ENCODE peak calls at places on chromosomes 7 and 10, in ten cellular contexts. M, X, Y, J, V, F, P, G, U and W are unnamed samples.

GRCh38 chr10:83917519-83918506 is 221.5 kb upstream of the GHITM start:
- DNase-seq in V (no peak), X (no peak), P (no peak), Y (no peak), F (no peak), J (no peak), G (no peak), M (peak; percentile 10), U (no peak), W (no peak)

GRCh38 chr10:130050008-130050407 is 60.6 kb downstream of the C10orf143 start:
- DNase-seq in U (no peak), F (no peak), X (no peak), J (no peak), M (no peak), Y (no peak), V (no peak), G (no peak), P (no peak), W (no peak)

GRCh38 chr7:26658080-26658697 is 206.2 kb downstream of the SKAP2 start:
- DNase-seq in J (no peak), G (no peak), U (no peak), M (no peak), Y (no peak), X (no peak), P (no peak), F (no peak), V (peak; percentile 89), W (no peak)

GRCh38 chr10:27100800-27101347 is 580 bp upstream of the ANKRD26 start:
- DNase-seq in X (no peak), F (no peak), U (no peak), V (no peak), P (no peak), J (no peak), M (no peak), Y (no peak), G (no peak), W (no peak)

GRCh38 chr10:70655316-70655715 is 17.0 kb upstream of the ADAMTS14 start:
- DNase-seq in P (no peak), G (no peak), U (no peak), M (no peak), X (no peak), Y (no peak), F (no peak), V (no peak), J (no peak), W (no peak)

GRCh38 chr7:151060416-151061234 is 1.2 kb downstream of the SLC4A2 start:
- DNase-seq in M (no peak), P (peak; percentile 57), Y (no peak), F (peak; percentile 43), V (no peak), G (peak; percentile 56), X (no peak), U (no peak), J (no peak), W (peak; percentile 49)

GRCh38 chr7:151086802-151087246 is 549 bp downstream of the AGAP3 start:
- DNase-seq in U (no peak), G (no peak), F (peak; percentile 30), V (no peak), X (no peak), J (no peak), Y (no peak), M (no peak), P (no peak), W (no peak)

GRCh38 chr10:17026686-17027485 is 102.7 kb downstream of the CUBN start:
- DNase-seq in Y (no peak), V (no peak), M (no peak), F (peak; percentile 46), J (no peak), P (peak; percentile 56), U (no peak), X (no peak), G (no peak), W (no peak)

GRCh38 chr7:25725483-25725882 is 426.5 kb upstream of the NFE2L3 start:
- DNase-seq in V (no peak), P (no peak), F (no peak), J (no peak), M (no peak), X (no peak), U (no peak), G (no peak), Y (no peak), W (no peak)

GRCh38 chr7:6175642-6176041 is 96.8 kb downstream of the CYTH3 start:
- DNase-seq in F (peak; percentile 43), Y (peak; percentile 69), G (no peak), P (peak; percentile 76), V (peak; percentile 84), X (no peak), M (no peak), U (peak; percentile 47), J (no peak), W (peak; percentile 42)